ENCODE peak calls at places on chromosomes 2 and 18, in eight cellular contexts. N is breast epithelium, L is right lobe of liver, E is suprapubic skin, F is IMR-90, Y is tibial nerve, X is adrenal gland, R is sigmoid colon. T is an unnamed sample.

GRCh38 chr2:238418196-238418998 is 8.3 kb upstream of the ASB1 start:
- DNase-seq in L (no peak), X (no peak), N (peak; percentile 74), Y (no peak), E (no peak), R (no peak), F (peak; percentile 69), T (no peak)

GRCh38 chr2:143572421-143572820 is 443.2 kb downstream of the ARHGAP15 start:
- DNase-seq in R (no peak), E (no peak), Y (no peak), F (no peak), N (no peak), L (no peak), X (no peak), T (no peak)

GRCh38 chr2:34266908-34267697 is 668.0 kb upstream of the FAM98A start:
- DNase-seq in Y (no peak), N (no peak), L (no peak), F (no peak), E (no peak), X (no peak), R (no peak), T (no peak)

GRCh38 chr2:204197601-204198000 is 261.0 kb downstream of the ICOS start:
- DNase-seq in R (no peak), E (no peak), N (no peak), X (no peak), Y (no peak), F (no peak), L (no peak), T (no peak)

GRCh38 chr2:190110131-190110530 is 47.6 kb upstream of the MSTN start:
- DNase-seq in L (no peak), F (peak; percentile 51), R (no peak), E (no peak), Y (no peak), X (no peak), N (no peak), T (no peak)

GRCh38 chr2:133598769-133599168 is 30.5 kb upstream of the NCKAP5 start:
- DNase-seq in N (no peak), E (no peak), Y (no peak), X (no peak), L (peak; percentile 58), R (no peak), F (no peak), T (no peak)

GRCh38 chr2:236343400-236344161 is 79.4 kb upstream of the ASB18 start:
- DNase-seq in L (no peak), Y (peak; percentile 60), X (peak; percentile 88), R (no peak), F (peak; percentile 75), N (peak; percentile 53), E (peak; percentile 79), T (peak; percentile 46)

GRCh38 chr2:31235504-31235902 is 1.6 kb downstream of the EHD3 start:
- DNase-seq in X (no peak), F (peak; percentile 92), N (no peak), R (no peak), Y (no peak), L (peak; percentile 7), E (no peak), T (no peak)

GRCh38 chr2:127891806-127892205 is 6.0 kb upstream of the AMMECR1L start:
- DNase-seq in X (no peak), F (no peak), N (no peak), Y (no peak), L (no peak), R (no peak), E (no peak), T (no peak)

GRCh38 chr2:47535073-47535472 is 132.1 kb downstream of the MSH2 start:
- DNase-seq in X (no peak), E (no peak), L (no peak), Y (no peak), F (no peak), N (no peak), R (no peak), T (no peak)

GRCh38 chr2:182821172-182821571 is 45.3 kb downstream of the FRZB start:
- DNase-seq in Y (no peak), L (no peak), F (peak; percentile 23), N (no peak), E (no peak), R (no peak), X (no peak), T (no peak)

GRCh38 chr18:3660719-3661118 is 210.7 kb downstream of the TGIF1 start:
- DNase-seq in E (no peak), F (no peak), Y (no peak), X (no peak), R (no peak), N (no peak), L (no peak), T (no peak)

GRCh38 chr2:38037325-38037724 is 38.6 kb downstream of the CYP1B1 start:
- DNase-seq in R (no peak), F (no peak), Y (no peak), X (no peak), E (no peak), N (no peak), L (no peak), T (no peak)

GRCh38 chr2:52933878-52934277 is 833.7 kb upstream of the CHAC2 start:
- DNase-seq in N (no peak), L (no peak), E (no peak), X (no peak), F (peak; percentile 69), Y (no peak), R (no peak), T (no peak)

GRCh38 chr2:125979886-125980285 is 676.1 kb upstream of the GYPC start:
- DNase-seq in N (no peak), R (no peak), E (no peak), F (no peak), Y (no peak), X (no peak), L (no peak), T (no peak)

GRCh38 chr2:203579131-203579643 is 44.1 kb upstream of the RAPH1 start:
- DNase-seq in L (peak; percentile 71), Y (no peak), N (peak; percentile 72), E (no peak), X (no peak), R (no peak), F (peak; percentile 84), T (no peak)

GRCh38 chr2:15939556-15939853 is 845 bp upstream of the MYCN start:
- DNase-seq in Y (no peak), L (peak; percentile 75), N (no peak), F (no peak), R (peak; percentile 75), E (no peak), X (peak; percentile 82), T (peak; percentile 79)

GRCh38 chr2:45711224-45711623 is 59.7 kb downstream of the PRKCE start:
- DNase-seq in R (no peak), F (no peak), N (no peak), E (no peak), Y (no peak), X (no peak), L (no peak), T (no peak)

GRCh38 chr2:45712538-45712937 is 61.1 kb downstream of the PRKCE start:
- DNase-seq in R (no peak), X (no peak), N (no peak), E (no peak), L (no peak), Y (no peak), F (no peak), T (no peak)

GRCh38 chr2:45708501-45708900 is 57.0 kb downstream of the PRKCE start:
- DNase-seq in N (no peak), X (no peak), R (no peak), Y (no peak), E (no peak), L (no peak), F (no peak), T (no peak)

GRCh38 chr2:45709137-45709536 is 57.7 kb downstream of the PRKCE start:
- DNase-seq in E (no peak), Y (no peak), F (no peak), N (no peak), L (peak; percentile 82), R (no peak), X (peak; percentile 65), T (no peak)

DNA sequence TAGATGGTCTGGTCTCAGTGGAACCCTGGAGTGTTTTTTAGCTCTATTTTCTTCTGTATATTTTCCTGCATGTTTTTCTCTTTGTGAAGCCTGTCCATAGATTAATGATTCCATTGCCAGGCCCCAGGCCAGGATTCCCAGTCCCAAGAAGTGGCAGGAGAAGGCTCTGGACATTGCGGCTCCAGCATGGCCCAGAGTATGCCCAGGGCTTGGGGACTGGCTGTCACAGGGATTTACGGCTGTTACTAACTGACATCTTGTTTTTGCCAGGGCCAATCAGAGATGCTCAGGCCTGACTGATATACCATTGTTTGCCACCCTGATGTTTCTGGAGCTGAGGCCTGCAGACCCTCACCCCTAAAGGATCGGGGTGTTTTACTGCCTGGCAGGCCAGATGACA is 59.0 kb downstream of the PRKCE start:
- DNase-seq in X (no peak), R (no peak), L (no peak), E (no peak), N (no peak), Y (no peak), F (no peak), T (no peak)
- H3K4me1 ChIP-seq in X (peaks cover 33% of the 10 kb centered on the region), R (peaks cover 62% of the 10 kb centered on the region), L (no peaks in the 10 kb centered on the region), E (peaks cover 21% of the 10 kb centered on the region), N (no peaks in the 10 kb centered on the region), Y (peaks cover 7% of the 10 kb centered on the region), F (no peaks in the 10 kb centered on the region), T (peaks cover 4% of the 10 kb centered on the region)

GRCh38 chr2:55923091-55923977 is at the start of gene EFEMP1:
- DNase-seq in L (peak; percentile 45), Y (peak; percentile 51), N (peak; percentile 45), X (no peak), F (peak; percentile 62), R (peak; percentile 81), E (peak; percentile 86), T (peak; percentile 88)
- TF ChIP-seq POLR2A in L (no peak), Y (peak; percentile 29), N (no peak), X (no peak), F (peak; percentile 28), R (no peak), E (no peak), T (peak; percentile 66)

GRCh38 chr18:63247506-63248394 is 71.8 kb downstream of the BCL2 start:
- DNase-seq in X (no peak), R (no peak), L (no peak), F (no peak), N (no peak), Y (no peak), E (no peak), T (peak; percentile 43)
- H3K4me1 ChIP-seq in X (peaks cover under 1% of the 10 kb centered on the region), R (peaks cover 29% of the 10 kb centered on the region), L (no peaks in the 10 kb centered on the region), F (no peaks in the 10 kb centered on the region), N (peaks cover 8% of the 10 kb centered on the region), Y (peaks cover 48% of the 10 kb centered on the region), E (peaks cover 10% of the 10 kb centered on the region), T (peaks cover 27% of the 10 kb centered on the region)

DNA sequence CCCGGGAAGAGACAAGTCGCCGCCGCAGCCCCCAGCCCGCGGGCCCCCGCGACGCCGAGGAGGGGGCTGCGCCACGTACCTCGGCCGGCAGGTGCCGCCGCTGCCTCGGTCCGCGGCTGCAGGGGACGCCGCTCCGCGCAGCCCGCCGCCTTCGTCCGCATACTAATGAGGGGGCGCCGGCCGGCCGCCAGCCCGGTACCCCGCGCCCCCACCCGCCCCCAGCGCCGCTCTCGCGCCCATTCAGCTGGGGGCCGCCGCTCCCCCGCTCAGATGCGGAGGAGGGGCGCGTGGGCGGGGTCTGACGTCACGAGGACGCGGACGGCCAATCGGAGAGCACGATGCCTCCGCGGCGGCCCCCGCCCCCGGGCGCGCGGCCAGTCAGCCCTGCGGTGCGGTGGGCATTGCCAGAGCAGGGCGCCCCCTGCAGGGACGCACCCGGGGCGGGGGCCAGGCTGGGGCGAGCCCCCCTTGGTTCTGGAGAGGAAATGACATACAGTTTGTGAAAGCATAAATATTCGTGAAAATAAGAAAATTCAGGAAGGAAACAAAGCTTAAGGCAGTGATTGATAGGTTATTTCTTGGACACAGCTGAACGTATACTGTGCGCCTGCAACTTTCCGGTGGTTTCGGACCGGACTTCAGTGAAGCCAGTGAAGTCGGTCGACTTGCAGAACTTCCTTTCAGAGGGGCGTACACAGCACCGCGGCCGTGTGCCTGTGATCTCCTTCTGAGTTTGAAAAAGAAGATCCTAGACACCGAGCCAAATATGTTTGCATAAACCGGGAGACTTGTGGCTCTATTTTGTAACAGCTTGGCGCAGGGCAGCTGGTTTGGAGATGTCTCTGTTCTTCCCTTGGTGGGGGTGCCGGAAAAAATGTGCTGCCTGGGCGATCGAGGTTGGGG is at the start of gene ST3GAL5:
- DNase-seq in L (peak; percentile 94), R (peak; percentile 94), Y (peak; percentile 82), F (peak; percentile 75), X (peak; percentile 94), N (peak; percentile 73), E (peak; percentile 93), T (peak; percentile 96)
- TF ChIP-seq POLR2A in L (peak; percentile 53), R (no peak), Y (peak; percentile 62), F (no peak), X (peak; percentile 45), N (no peak), E (no peak), T (no peak)